ENCODE peak calls at places on chromosomes 11 and 22, in nine cellular contexts. R is hepatocyte, N is MM.1S, Q is neural progenitor cell, C is PC-3, M is HCT116, A is GM23248, X is OCI-LY7, S is SK-N-SH. W is an unnamed sample. For H3K79me2, the result is how much of the 10 kb centered on the place peaks cover.

GRCh38 chr11:72743321-72744221 is 8.6 kb downstream of the ARAP1 start:
- DNase-seq in R (no peak), N (no peak), Q (no peak), C (no peak), M (no peak), A (no peak), X (peak), S (no peak), W (no peak)

GRCh38 chr22:44289429-44290171 is 23.2 kb downstream of the SHISAL1 start:
- DNase-seq in R (no peak), N (no peak), Q (peak), C (no peak), M (no peak), A (peak), X (no peak), S (peak), W (no peak)

GRCh38 chr11:132994038-132994502 is 538.2 kb downstream of the OPCML start:
- DNase-seq in R (no peak), N (no peak), Q (peak), C (no peak), M (no peak), A (peak), X (no peak), S (peak), W (peak)

GRCh38 chr11:131597875-131598274 is 227.5 kb downstream of the NTM start:
- DNase-seq in R (no peak), N (no peak), Q (no peak), C (no peak), M (no peak), A (no peak), X (no peak), S (no peak), W (no peak)

GRCh38 chr11:17556999-17557398 is 9.9 kb downstream of the OTOG start:
- DNase-seq in R (no peak), N (no peak), Q (no peak), C (no peak), M (no peak), A (no peak), X (no peak), S (no peak), W (no peak)

GRCh38 chr11:94198718-94199117 is 70.1 kb downstream of the PANX1 start:
- DNase-seq in R (no peak), N (no peak), Q (no peak), C (no peak), M (no peak), A (no peak), X (no peak), S (no peak), W (no peak)

GRCh38 chr11:68120212-68121066 is 749 bp downstream of the CHKA start:
- DNase-seq in R (peak), N (peak), Q (peak), C (peak), M (no peak), A (peak), X (peak), S (peak), W (peak)

GRCh38 chr11:86947541-86947940 is 7.7 kb downstream of the FZD4 start:
- DNase-seq in R (no peak), N (no peak), Q (no peak), C (no peak), M (no peak), A (peak), X (no peak), S (no peak), W (no peak)

GRCh38 chr11:57255618-57256017 is 18.6 kb upstream of the APLNR start:
- DNase-seq in R (no peak), N (no peak), Q (no peak), C (peak), M (no peak), A (peak), X (no peak), S (no peak), W (no peak)

GRCh38 chr22:32684822-32685187 is 116.7 kb upstream of the TIMP3 start:
- DNase-seq in R (peak), N (no peak), Q (no peak), C (no peak), M (no peak), A (peak), X (no peak), S (no peak), W (no peak)

GRCh38 chr11:69664103-69664775 is 10.9 kb downstream of the LTO1 start:
- DNase-seq in R (no peak), N (no peak), Q (no peak), C (no peak), M (no peak), A (no peak), X (no peak), S (no peak), W (no peak)

GRCh38 chr11:134656861-134657540 is 245.0 kb upstream of the B3GAT1 start:
- DNase-seq in R (no peak), N (no peak), Q (no peak), C (no peak), M (no peak), A (no peak), X (no peak), S (no peak), W (no peak)

GRCh38 chr22:17808688-17809403 is 34.6 kb upstream of the BID start:
- DNase-seq in R (peak), N (no peak), Q (no peak), C (no peak), M (no peak), A (no peak), X (no peak), S (no peak), W (no peak)

GRCh38 chr11:75555079-75555811 is 6.8 kb upstream of the SERPINH1 start:
- DNase-seq in R (no peak), N (no peak), Q (no peak), C (no peak), M (no peak), A (no peak), X (no peak), S (no peak), W (no peak)

GRCh38 chr11:77345621-77346020 is 44.1 kb upstream of the GDPD4 start:
- DNase-seq in R (no peak), N (no peak), Q (no peak), C (no peak), M (no peak), A (peak), X (no peak), S (no peak), W (no peak)

GRCh38 chr11:77181226-77181625 is 53.2 kb downstream of the MYO7A start:
- DNase-seq in R (no peak), N (no peak), Q (no peak), C (no peak), M (no peak), A (no peak), X (no peak), S (no peak), W (no peak)

GRCh38 chr11:35541621-35542375 is 16.4 kb upstream of the PAMR1 start:
- DNase-seq in R (peak), N (no peak), Q (no peak), C (no peak), M (no peak), A (peak), X (no peak), S (no peak), W (no peak)

GRCh38 chr22:46735747-46736608 is 2.1 kb downstream of the CERK start:
- DNase-seq in R (peak), N (no peak), Q (peak), C (no peak), M (no peak), A (peak), X (no peak), S (peak), W (peak)

GRCh38 chr22:46738642-46738960 is 549 bp upstream of the CERK start:
- DNase-seq in R (no peak), N (peak), Q (peak), C (no peak), M (no peak), A (no peak), X (no peak), S (no peak), W (peak)

GRCh38 chr22:46736705-46737104 is 1.3 kb downstream of the CERK start:
- DNase-seq in R (no peak), N (no peak), Q (no peak), C (no peak), M (no peak), A (no peak), X (no peak), S (no peak), W (no peak)

GRCh38 chr22:46737976-46738641 is at the start of gene CERK:
- DNase-seq in R (peak), N (peak), Q (peak), C (peak), M (no peak), A (peak), X (peak), S (peak), W (peak)

GRCh38 chr22:46737105-46737975 is 712 bp downstream of the CERK start:
- DNase-seq in R (peak), N (peak), Q (peak), C (peak), M (no peak), A (peak), X (peak), S (no peak), W (peak)
- TF ChIP-seq EZH2phosphoT487 in R (no peak), N (no peak), Q (no peak), C (no peak), M (no peak), A (no peak), X (no peak), S (no peak), W (no peak)

GRCh38 chr11:121418625-121419114 is 33.4 kb upstream of the SORL1 start:
- DNase-seq in R (no peak), N (no peak), Q (no peak), C (no peak), M (no peak), A (no peak), X (peak), S (no peak), W (no peak)
- H3K4me3 ChIP-seq in R (no peak), N (no peak), Q (no peak), C (no peak), M (no peak), A (no peak), X (peak), S (no peak), W (no peak)

GRCh38 chr11:88537613-88538012 is 200.1 kb upstream of the CTSC start:
- DNase-seq in R (no peak), N (no peak), Q (no peak), C (peak), M (no peak), A (no peak), X (no peak), S (no peak), W (no peak)

GRCh38 chr11:88538088-88538487 is 200.6 kb upstream of the CTSC start:
- DNase-seq in R (no peak), N (no peak), Q (no peak), C (peak), M (no peak), A (peak), X (no peak), S (no peak), W (no peak)

GRCh38 chr11:88535266-88535665 is 197.7 kb upstream of the CTSC start:
- DNase-seq in R (no peak), N (no peak), Q (no peak), C (no peak), M (no peak), A (peak), X (no peak), S (no peak), W (no peak)

GRCh38 chr11:88534185-88534584 is 196.6 kb upstream of the CTSC start:
- DNase-seq in R (no peak), N (no peak), Q (no peak), C (no peak), M (no peak), A (no peak), X (no peak), S (no peak), W (no peak)

GRCh38 chr11:88535916-88536547 is 198.5 kb upstream of the CTSC start:
- DNase-seq in R (peak), N (no peak), Q (no peak), C (peak), M (peak), A (peak), X (no peak), S (no peak), W (no peak)
- H3K79me2 ChIP-seq in R (under half), N (under half), Q (under half), C (under half), M (under half), A (under half), X (under half), S (under half), W (under half)

GRCh38 chr11:122634507-122634906 is 21.0 kb upstream of the UBASH3B start:
- DNase-seq in R (peak), N (no peak), Q (peak), C (peak), M (no peak), A (peak), X (peak), S (no peak), W (peak)
- TF ChIP-seq EZH2phosphoT487 in R (no peak), N (no peak), Q (no peak), C (no peak), M (no peak), A (no peak), X (no peak), S (no peak), W (no peak)

DNA sequence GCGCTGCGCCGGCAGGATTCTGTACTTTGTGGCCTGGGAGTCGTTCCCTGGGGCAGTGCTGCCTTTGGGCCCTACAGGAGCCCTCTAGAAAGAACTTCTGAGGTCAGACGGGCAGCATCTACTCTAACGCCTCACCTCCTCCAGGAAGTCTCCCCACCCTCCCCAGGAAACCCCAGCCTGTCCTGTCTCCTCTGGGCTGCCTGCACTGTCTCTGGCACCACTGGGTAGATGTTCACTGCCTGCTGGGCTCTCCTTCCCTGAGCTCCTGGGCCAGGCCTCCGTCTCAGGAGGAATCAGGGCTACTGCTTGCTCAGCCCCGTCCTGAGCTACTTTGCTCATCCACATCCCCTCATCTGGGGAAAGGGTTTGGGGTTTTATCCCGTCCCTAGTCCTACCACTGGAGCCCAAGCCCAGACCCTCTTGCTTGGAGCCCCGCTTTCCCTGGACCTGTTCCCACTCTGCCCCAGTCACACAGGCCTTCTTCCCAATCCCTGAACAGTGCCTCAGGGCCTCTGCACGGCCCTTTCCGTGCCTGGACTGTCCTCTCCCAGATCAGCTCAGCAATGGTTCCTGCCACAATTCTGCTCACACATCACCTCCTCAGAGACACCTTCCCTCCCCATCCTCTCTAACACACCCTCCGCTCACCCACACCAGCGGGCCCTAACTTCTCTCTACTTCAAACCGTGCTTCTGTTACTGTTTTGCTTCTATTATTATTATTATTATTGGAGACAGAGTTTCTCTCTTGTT is 11.3 kb upstream of the TREH start:
- DNase-seq in R (no peak), N (peak), Q (no peak), C (no peak), M (no peak), A (no peak), X (no peak), S (no peak), W (no peak)
- H3K4me3 ChIP-seq in R (no peak), N (no peak), Q (no peak), C (peak), M (no peak), A (no peak), X (no peak), S (peak), W (no peak)

DNA sequence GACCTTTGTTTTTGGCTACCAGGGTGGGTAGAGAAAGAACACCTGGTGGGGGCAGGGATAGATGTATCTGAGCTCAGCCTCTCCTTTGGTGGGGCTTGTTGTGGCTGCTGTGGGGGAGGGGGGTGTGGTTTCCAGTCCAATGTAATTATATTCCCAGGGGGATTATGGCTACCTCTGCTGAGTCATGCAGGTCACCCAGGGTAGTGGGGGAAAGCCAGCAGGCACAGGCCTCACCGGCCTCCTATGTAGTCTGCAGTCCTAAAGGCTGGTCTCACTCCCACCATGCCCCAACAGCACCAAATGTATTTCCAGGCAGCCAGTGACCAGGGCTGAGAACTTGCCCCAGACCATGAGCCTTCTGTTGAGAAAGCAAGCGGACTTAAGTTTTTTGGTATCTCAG is 119.6 kb downstream of the DYNC2H1 start:
- DNase-seq in R (no peak), N (no peak), Q (peak), C (no peak), M (no peak), A (peak), X (no peak), S (no peak), W (no peak)
- H3K79me2 ChIP-seq in R (under half), N (under half), Q (under half), C (under half), M (under half), A (under half), X (under half), S (under half), W (under half)

GRCh38 chr22:20244744-20245576 is 23.2 kb downstream of the RTN4R start:
- DNase-seq in R (no peak), N (no peak), Q (peak), C (no peak), M (no peak), A (no peak), X (peak), S (peak), W (no peak)
- TF ChIP-seq EZH2phosphoT487 in R (no peak), N (no peak), Q (no peak), C (no peak), M (no peak), A (no peak), X (no peak), S (no peak), W (no peak)

GRCh38 chr11:122101625-122102291 is 14.3 kb downstream of the BLID start:
- DNase-seq in R (peak), N (no peak), Q (peak), C (no peak), M (no peak), A (peak), X (no peak), S (peak), W (peak)
- H3K4me3 ChIP-seq in R (peak), N (no peak), Q (peak), C (no peak), M (no peak), A (peak), X (no peak), S (peak), W (peak)

GRCh38 chr22:29945435-29945834 is 62.5 kb downstream of the MTMR3 start:
- DNase-seq in R (no peak), N (no peak), Q (no peak), C (no peak), M (no peak), A (no peak), X (no peak), S (no peak), W (no peak)

GRCh38 chr22:29936186-29936585 is 53.2 kb downstream of the MTMR3 start:
- DNase-seq in R (no peak), N (no peak), Q (no peak), C (no peak), M (no peak), A (no peak), X (no peak), S (no peak), W (no peak)

GRCh38 chr22:29938285-29938693 is 55.3 kb downstream of the MTMR3 start:
- DNase-seq in R (no peak), N (no peak), Q (no peak), C (no peak), M (no peak), A (no peak), X (no peak), S (no peak), W (no peak)

GRCh38 chr22:29944339-29944738 is 61.4 kb downstream of the MTMR3 start:
- DNase-seq in R (no peak), N (no peak), Q (no peak), C (no peak), M (no peak), A (peak), X (no peak), S (no peak), W (no peak)

DNA sequence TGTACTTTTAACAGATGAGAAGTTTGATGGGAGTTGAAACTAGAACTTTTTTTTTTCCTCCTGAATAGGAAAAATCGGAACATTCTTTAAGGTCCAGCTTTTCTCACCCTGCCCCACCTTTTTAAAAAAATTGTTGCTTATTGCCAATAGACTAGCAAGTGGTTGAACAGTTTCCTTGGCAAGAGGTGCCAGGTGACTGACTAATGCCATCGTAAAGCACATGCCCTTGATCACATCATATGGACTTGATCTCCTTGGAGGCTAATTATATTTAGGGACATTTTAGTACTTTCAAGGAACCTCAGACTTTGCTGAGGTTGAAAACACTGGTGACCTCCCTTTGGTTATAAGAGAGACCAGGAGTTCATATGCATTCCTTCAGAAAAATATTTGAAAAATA is 57.6 kb downstream of the MTMR3 start:
- DNase-seq in R (no peak), N (no peak), Q (no peak), C (no peak), M (no peak), A (no peak), X (no peak), S (no peak), W (no peak)
- H3K79me2 ChIP-seq in R (half or more), N (half or more), Q (half or more), C (half or more), M (under half), A (half or more), X (under half), S (half or more), W (half or more)

W was measured in GM23338.